ENCODE peak calls at places on chromosomes 5 and 9, in ten cellular contexts. T is HCT116, L is GM12878, F is GM23338, U is SK-N-SH, C is transverse colon, O is stomach, W is spleen, H is sigmoid colon, B is vagina. K is an unnamed sample.

GRCh38 chr5:56264417-56265025 is 31.4 kb upstream of the ANKRD55 start:
- DNase-seq in C (no peak), H (no peak), O (peak), W (no peak), L (no peak), U (peak), T (peak), B (no peak), F (peak), K (no peak)

GRCh38 chr5:172860520-172861443 is 26.7 kb downstream of the ERGIC1 start:
- DNase-seq in B (no peak), L (no peak), H (peak), F (no peak), T (no peak), C (peak), U (no peak), O (peak), W (peak), K (no peak)

GRCh38 chr5:83474986-83475385 is 3.4 kb downstream of the VCAN start:
- DNase-seq in U (no peak), T (no peak), H (no peak), W (no peak), F (peak), O (no peak), B (no peak), L (no peak), C (no peak), K (no peak)

GRCh38 chr5:65766159-65766558 is 44.2 kb downstream of the NLN start:
- DNase-seq in F (no peak), T (no peak), L (no peak), O (no peak), W (no peak), C (no peak), H (no peak), B (no peak), U (no peak), K (no peak)

GRCh38 chr5:125564336-125564975 is 818.0 kb upstream of the ZNF608 start:
- DNase-seq in H (no peak), C (no peak), W (no peak), U (no peak), F (no peak), O (no peak), B (no peak), T (no peak), L (no peak), K (no peak)

GRCh38 chr5:147822686-147823491 is 8.6 kb downstream of the SPINK1 start:
- DNase-seq in T (peak), O (peak), L (peak), F (peak), C (peak), B (no peak), H (peak), W (no peak), U (peak), K (peak)

GRCh38 chr5:179362355-179362754 is 17.1 kb upstream of the ADAMTS2 start:
- DNase-seq in C (no peak), B (no peak), T (no peak), O (no peak), H (no peak), L (no peak), F (peak), U (no peak), W (no peak), K (no peak)

GRCh38 chr5:126120939-126121338 is 302.3 kb upstream of the GRAMD2B start:
- DNase-seq in L (no peak), B (no peak), F (no peak), W (no peak), H (no peak), C (no peak), O (no peak), U (no peak), T (no peak), K (no peak)

GRCh38 chr5:19496056-19496455 is 491.9 kb downstream of the CDH18 start:
- DNase-seq in L (no peak), F (no peak), B (no peak), H (no peak), W (no peak), C (no peak), U (no peak), O (no peak), T (no peak), K (no peak)

GRCh38 chr9:4828776-4829175 is 36.0 kb downstream of the RCL1 start:
- DNase-seq in T (no peak), L (no peak), U (no peak), W (no peak), C (no peak), B (no peak), O (no peak), F (no peak), H (no peak), K (no peak)

GRCh38 chr5:59093329-59093728 is 510.5 kb downstream of the RAB3C start:
- DNase-seq in C (no peak), L (no peak), O (no peak), H (no peak), B (no peak), U (no peak), W (no peak), F (no peak), T (no peak), K (no peak)

GRCh38 chr5:177545487-177546261 is 8.7 kb downstream of the FAM193B start:
- DNase-seq in B (no peak), W (no peak), H (peak), O (peak), F (no peak), U (no peak), T (no peak), L (no peak), C (peak), K (no peak)

GRCh38 chr9:86639899-86640379 is 285.7 kb upstream of the TUT7 start:
- DNase-seq in C (peak), L (no peak), F (peak), B (no peak), H (no peak), T (no peak), O (peak), U (no peak), W (no peak), K (peak)

GRCh38 chr5:34550977-34551376 is 105.2 kb upstream of the RAI14 start:
- DNase-seq in F (no peak), T (no peak), B (no peak), L (no peak), H (no peak), C (no peak), O (no peak), W (no peak), U (no peak), K (no peak)

GRCh38 chr5:141040093-141040762 is 10.9 kb upstream of the PCDHB1 start:
- DNase-seq in L (no peak), W (no peak), B (no peak), F (peak), C (no peak), T (peak), H (no peak), U (peak), O (no peak), K (peak)

GRCh38 chr9:113427629-113428028 is 17.1 kb downstream of the C9orf43 start:
- DNase-seq in F (no peak), W (no peak), U (no peak), C (no peak), O (no peak), B (no peak), T (no peak), H (no peak), L (no peak), K (no peak)

GRCh38 chr9:135087489-135087791 is at the start of gene OLFM1:
- DNase-seq in B (no peak), W (no peak), H (peak), O (peak), C (peak), T (peak), U (peak), F (peak), L (no peak), K (peak)

GRCh38 chr5:187617-188451 is 3.5 kb upstream of the LRRC14B start:
- DNase-seq in F (no peak), U (no peak), L (no peak), W (peak), O (no peak), C (no peak), B (no peak), T (no peak), H (peak), K (no peak)

GRCh38 chr5:181160144-181160754 is 12.9 kb downstream of the OR2V2 start:
- DNase-seq in O (no peak), U (peak), L (no peak), H (peak), F (peak), W (peak), C (peak), B (no peak), T (no peak), K (no peak)

GRCh38 chr5:62606878-62607277 is 28.3 kb downstream of the LRRC70 start:
- DNase-seq in H (no peak), O (no peak), L (no peak), T (no peak), C (no peak), U (no peak), W (no peak), F (no peak), B (no peak), K (no peak)

GRCh38 chr5:170254056-170254455 is 21.3 kb downstream of the C5orf58 start:
- DNase-seq in W (no peak), C (no peak), T (no peak), O (no peak), B (no peak), U (no peak), L (peak), F (peak), H (no peak), K (no peak)

GRCh38 chr5:2205185-2205585 is 322.5 kb upstream of the IRX4 start:
- DNase-seq in T (no peak), U (no peak), O (no peak), F (no peak), C (no peak), L (no peak), W (no peak), B (peak), H (no peak), K (no peak)

GRCh38 chr5:109803854-109804253 is 114.1 kb downstream of the MAN2A1 start:
- DNase-seq in H (no peak), O (no peak), U (no peak), W (no peak), C (no peak), F (no peak), B (no peak), T (no peak), L (no peak), K (no peak)

GRCh38 chr9:116276651-116277121 is 123.1 kb downstream of the PAPPA start:
- DNase-seq in F (peak), L (no peak), C (no peak), U (no peak), B (no peak), T (no peak), O (no peak), H (no peak), W (no peak), K (no peak)

GRCh38 chr5:33299621-33300208 is 141.1 kb upstream of the TARS1 start:
- DNase-seq in U (peak), T (peak), L (peak), C (peak), O (no peak), H (no peak), W (no peak), B (no peak), F (peak), K (no peak)

GRCh38 chr5:172573115-172573882 is 67.8 kb upstream of the NEURL1B start:
- DNase-seq in H (no peak), T (no peak), L (no peak), C (no peak), U (no peak), F (no peak), O (no peak), B (no peak), W (no peak), K (no peak)

GRCh38 chr9:27059406-27059805 is 49.6 kb upstream of the TEK start:
- DNase-seq in U (no peak), C (no peak), B (no peak), O (no peak), L (no peak), H (no peak), T (no peak), W (no peak), F (no peak), K (no peak)

GRCh38 chr9:36165766-36166149 is 3.4 kb upstream of the CCIN start:
- DNase-seq in B (no peak), W (no peak), H (no peak), U (no peak), F (peak), L (no peak), O (no peak), C (no peak), T (no peak), K (no peak)
- H3K4me3 ChIP-seq in B (peak), W (no peak), H (peak), U (no peak), F (peak), L (no peak), O (peak), C (peak), T (no peak), K (no peak)

GRCh38 chr9:107536462-107536861 is 46.9 kb upstream of the KLF4 start:
- DNase-seq in T (no peak), U (no peak), F (no peak), W (no peak), H (no peak), O (no peak), L (no peak), B (no peak), C (no peak), K (no peak)
- H3K27ac ChIP-seq in T (no peak), U (no peak), F (no peak), W (no peak), H (no peak), O (no peak), L (no peak), B (no peak), C (no peak), K (no peak)

GRCh38 chr5:163504091-163504931 is 1.1 kb upstream of the MAT2B start:
- DNase-seq in T (no peak), O (peak), L (no peak), F (peak), H (peak), B (no peak), W (peak), U (peak), C (peak), K (no peak)
- TF ChIP-seq POLR2AphosphoS5 in T (no peak), O (no peak), L (no peak), F (peak), H (peak), B (no peak), W (peak), U (peak), C (peak), K (peak)

GRCh38 chr5:175692235-175692995 is 34.5 kb downstream of the HRH2 start:
- DNase-seq in H (peak), U (no peak), B (no peak), L (no peak), O (no peak), C (no peak), T (no peak), W (peak), F (no peak), K (no peak)
- H3K4me3 ChIP-seq in H (no peak), U (no peak), B (no peak), L (no peak), O (no peak), C (no peak), T (no peak), W (no peak), F (no peak), K (no peak)

DNA sequence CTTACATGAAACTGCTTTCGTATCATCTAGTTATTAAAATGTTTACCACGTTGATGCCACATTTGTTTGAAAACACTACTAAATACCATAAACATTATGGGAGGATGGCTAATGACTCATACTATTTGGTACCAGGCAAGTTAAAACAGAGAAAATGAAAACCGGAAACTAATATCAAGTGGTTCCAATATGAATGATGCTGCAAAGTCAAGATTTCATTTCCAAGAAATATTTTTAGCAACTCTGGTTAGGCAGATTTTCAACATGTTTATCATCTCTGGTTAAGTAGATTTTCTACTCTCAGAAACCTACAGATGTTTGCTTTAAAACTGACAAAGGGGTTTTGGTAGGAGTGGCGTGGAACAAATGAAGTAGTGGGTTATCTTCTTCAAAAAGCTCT is 4.9 kb upstream of the F2R start:
- DNase-seq in H (no peak), C (no peak), T (no peak), O (no peak), F (no peak), W (no peak), U (no peak), B (no peak), L (no peak), K (no peak)
- H3K27ac ChIP-seq in H (no peak), C (no peak), T (no peak), O (no peak), F (no peak), W (peak), U (peak), B (no peak), L (no peak), K (no peak)

DNA sequence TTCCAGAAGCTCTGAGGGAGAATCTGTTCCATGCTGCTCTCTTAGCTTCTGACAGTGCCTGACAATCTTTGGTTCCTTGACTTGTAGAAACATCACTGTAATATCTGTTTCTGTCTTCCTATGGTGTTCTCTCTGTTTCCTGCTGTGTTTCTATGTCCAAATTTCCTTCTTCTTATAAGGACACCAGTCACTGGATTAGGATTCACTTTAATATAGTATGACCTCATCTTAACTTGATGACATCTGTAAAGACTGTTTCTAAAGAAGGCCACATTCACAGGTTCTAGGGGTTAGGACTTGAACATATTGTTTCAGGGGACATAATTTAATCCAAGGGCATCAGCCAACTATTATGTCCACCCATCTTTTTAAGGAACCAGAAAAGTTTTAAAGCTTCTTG is 265.6 kb downstream of the ZSWIM6 start:
- DNase-seq in B (no peak), U (no peak), W (no peak), T (no peak), C (no peak), H (no peak), L (no peak), O (no peak), F (no peak), K (no peak)
- TF ChIP-seq POLR2AphosphoS5 in B (no peak), U (no peak), W (no peak), T (no peak), C (no peak), H (no peak), L (no peak), O (no peak), F (no peak), K (no peak)

GRCh38 chr5:132010645-132011560 is 555 bp downstream of the ACSL6 start:
- DNase-seq in T (no peak), F (peak), L (no peak), U (no peak), W (no peak), H (peak), C (peak), B (no peak), O (peak), K (no peak)
- H3K4me3 ChIP-seq in T (no peak), F (peak), L (no peak), U (peak), W (peak), H (peak), C (peak), B (peak), O (peak), K (no peak)